ENCODE peak calls at places on chromosomes 3 and 15, in four cellular contexts. G, W, F and Q are unnamed samples.

GRCh38 chr3:176439729-176440128 is 757.6 kb downstream of the TBL1XR1 start:
- DNase-seq in G (no peak), W (no peak), F (no peak), Q (no peak)

GRCh38 chr3:133573054-133573628 is 345 bp upstream of the CDV3 start:
- DNase-seq in G (peak; percentile 90), W (peak; percentile 74), F (peak; percentile 81), Q (peak; percentile 99)

GRCh38 chr15:92902723-92903587 is 2.8 kb downstream of the CHD2 start:
- DNase-seq in G (no peak), W (no peak), F (no peak), Q (no peak)

GRCh38 chr15:90203922-90204321 is 2.8 kb downstream of the SEMA4B start:
- DNase-seq in G (no peak), W (no peak), F (no peak), Q (no peak)

GRCh38 chr3:42080452-42080872 is 10.7 kb upstream of the TRAK1 start:
- DNase-seq in G (no peak), W (peak; percentile 31), F (no peak), Q (no peak)

GRCh38 chr3:123833398-123833785 is 50.7 kb downstream of the MYLK start:
- DNase-seq in G (no peak), W (no peak), F (no peak), Q (no peak)

GRCh38 chr3:181717505-181717904 is 5.8 kb downstream of the SOX2 start:
- DNase-seq in G (no peak), W (no peak), F (no peak), Q (no peak)

GRCh38 chr15:40092416-40093223 is 16.1 kb downstream of the BMF start:
- DNase-seq in G (peak; percentile 54), W (no peak), F (no peak), Q (no peak)

GRCh38 chr15:91801836-91802534 is 51.5 kb upstream of the SLCO3A1 start:
- DNase-seq in G (no peak), W (no peak), F (no peak), Q (no peak)

GRCh38 chr3:21447471-21448205 is 303.4 kb downstream of the ZNF385D start:
- DNase-seq in G (peak; percentile 32), W (no peak), F (no peak), Q (no peak)

GRCh38 chr3:78734048-78734637 is 1033.7 kb downstream of the ROBO1 start:
- DNase-seq in G (no peak), W (no peak), F (no peak), Q (no peak)

GRCh38 chr3:50050361-50050760 is 38.4 kb upstream of the RBM5 start:
- DNase-seq in G (no peak), W (no peak), F (no peak), Q (no peak)

GRCh38 chr3:170811928-170812591 is 57.9 kb downstream of the RPL22L1 start:
- DNase-seq in G (peak; percentile 77), W (peak; percentile 70), F (peak; percentile 85), Q (peak; percentile 78)

GRCh38 chr3:115980709-115981108 is 357.4 kb downstream of the GAP43 start:
- DNase-seq in G (no peak), W (no peak), F (no peak), Q (no peak)

GRCh38 chr3:11636372-11636760 is 7.3 kb downstream of the VGLL4 start:
- DNase-seq in G (no peak), W (no peak), F (no peak), Q (no peak)

GRCh38 chr3:37054370-37054769 is 61.1 kb downstream of the MLH1 start:
- DNase-seq in G (no peak), W (peak; percentile 21), F (no peak), Q (no peak)

GRCh38 chr15:58521293-58521991 is 89.7 kb downstream of the LIPC start:
- DNase-seq in G (no peak), W (peak; percentile 60), F (peak; percentile 87), Q (peak; percentile 5)

GRCh38 chr3:119257654-119258410 is 17.2 kb upstream of the B4GALT4 start:
- DNase-seq in G (no peak), W (no peak), F (no peak), Q (no peak)

GRCh38 chr15:66789029-66790025 is 87.3 kb downstream of the SMAD6 start:
- DNase-seq in G (no peak), W (no peak), F (peak; percentile 63), Q (no peak)

GRCh38 chr3:183409219-183409618 is 19.2 kb downstream of the MCF2L2 start:
- DNase-seq in G (no peak), W (no peak), F (no peak), Q (no peak)

GRCh38 chr15:25056484-25057429 is 102.0 kb downstream of the SNRPN start:
- DNase-seq in G (no peak), W (no peak), F (peak; percentile 54), Q (peak; percentile 63)

GRCh38 chr15:20346082-20346805 is 195.4 kb downstream of the GOLGA6L6 start:
- DNase-seq in G (no peak), W (no peak), F (peak; percentile 17), Q (no peak)

GRCh38 chr3:48588230-48588629 is 6.9 kb downstream of the COL7A1 start:
- DNase-seq in G (no peak), W (no peak), F (no peak), Q (no peak)

GRCh38 chr15:70835415-70835814 is 18.5 kb downstream of the LARP6 start:
- DNase-seq in G (peak; percentile 57), W (no peak), F (no peak), Q (no peak)

GRCh38 chr3:31232049-31233040 is 300.4 kb upstream of the STT3B start:
- DNase-seq in G (no peak), W (no peak), F (no peak), Q (no peak)

GRCh38 chr3:51710631-51711351 is 3.9 kb downstream of the GRM2 start:
- DNase-seq in G (peak; percentile 47), W (no peak), F (no peak), Q (no peak)

GRCh38 chr3:139302084-139302800 is 41.6 kb upstream of the MRPS22 start:
- DNase-seq in G (peak; percentile 33), W (peak; percentile 71), F (no peak), Q (no peak)

GRCh38 chr15:57281357-57281756 is 94.9 kb upstream of the CGNL1 start:
- DNase-seq in G (no peak), W (no peak), F (no peak), Q (no peak)

GRCh38 chr3:128432301-128432897 is 34.3 kb downstream of the DNAJB8 start:
- DNase-seq in G (peak; percentile 44), W (no peak), F (peak; percentile 29), Q (no peak)

GRCh38 chr3:128433630-128434185 is 33.0 kb downstream of the DNAJB8 start:
- DNase-seq in G (no peak), W (no peak), F (no peak), Q (no peak)

GRCh38 chr3:128434524-128434923 is 32.2 kb downstream of the DNAJB8 start:
- DNase-seq in G (no peak), W (no peak), F (no peak), Q (no peak)

GRCh38 chr3:128431803-128432300 is 34.8 kb downstream of the DNAJB8 start:
- DNase-seq in G (no peak), W (no peak), F (no peak), Q (no peak)

GRCh38 chr3:128432898-128433629 is 33.6 kb downstream of the DNAJB8 start:
- DNase-seq in G (peak; percentile 49), W (no peak), F (peak; percentile 68), Q (peak; percentile 75)
- TF ChIP-seq RFX5 in G (no peak), W (no peak), F (no peak), Q (no peak)

GRCh38 chr15:48790716-48791115 is 20.2 kb downstream of the CEP152 start:
- DNase-seq in G (no peak), W (no peak), F (no peak), Q (no peak)
- TF ChIP-seq RFX5 in G (no peak), W (no peak), F (no peak), Q (no peak)

DNA sequence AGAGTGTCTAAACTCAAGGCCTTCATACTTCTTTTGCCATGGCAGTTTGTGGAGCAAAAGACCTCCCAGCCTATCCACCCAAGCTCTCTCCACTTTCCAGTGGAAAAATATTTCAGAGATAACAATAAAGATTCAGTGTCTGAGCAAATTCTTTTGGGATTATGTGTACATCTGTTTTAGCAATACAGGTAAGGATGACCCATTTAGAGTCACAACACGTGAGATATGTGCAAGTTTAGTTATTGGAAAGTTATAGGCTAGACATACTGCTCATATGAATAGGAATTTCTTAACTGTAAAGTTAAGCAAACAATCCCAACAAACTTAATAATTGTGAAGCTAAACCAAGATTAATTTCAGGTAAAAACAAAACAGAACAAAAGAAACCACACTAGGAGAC is 174.6 kb upstream of the LRIG1 start:
- DNase-seq in G (no peak), W (no peak), F (no peak), Q (no peak)
- TF ChIP-seq RFX5 in G (no peak), W (no peak), F (no peak), Q (no peak)

DNA sequence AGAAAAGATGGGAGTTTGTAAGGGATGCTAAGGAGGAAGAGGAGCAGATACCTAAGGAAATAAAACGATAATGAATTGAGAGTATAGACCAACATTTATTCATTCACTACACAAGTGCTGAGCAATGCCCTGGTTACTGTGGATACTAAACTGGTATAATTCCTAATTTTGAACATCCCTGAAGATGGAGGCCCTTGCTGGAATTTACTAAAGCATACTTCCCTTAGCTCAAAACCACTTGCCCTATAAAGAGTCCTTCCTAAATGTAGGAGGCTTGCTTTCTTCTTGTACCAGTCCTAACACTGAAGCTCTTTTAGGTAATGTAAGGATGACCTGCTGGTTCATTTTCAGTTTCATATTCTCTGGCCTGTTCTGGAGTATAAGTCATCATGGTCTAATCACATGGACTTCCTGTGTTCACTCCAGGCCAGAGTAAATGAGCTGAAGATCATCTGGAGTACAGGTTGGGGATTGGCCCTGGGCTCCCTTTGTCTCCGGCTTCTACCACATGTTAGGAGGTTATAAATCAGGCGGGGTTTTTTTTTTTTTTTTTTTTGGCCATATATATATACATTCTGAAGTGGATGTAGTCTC is 40.1 kb upstream of the MTMR10 start:
- DNase-seq in G (no peak), W (no peak), F (no peak), Q (no peak)
- TF ChIP-seq RFX5 in G (no peak), W (no peak), F (no peak), Q (no peak)

GRCh38 chr3:129121792-129122696 is at the start of gene RAB43:
- DNase-seq in G (peak; percentile 100), W (peak; percentile 75), F (peak; percentile 97), Q (peak; percentile 96)
- TF ChIP-seq RFX5 in G (no peak), W (no peak), F (no peak), Q (no peak)

DNA sequence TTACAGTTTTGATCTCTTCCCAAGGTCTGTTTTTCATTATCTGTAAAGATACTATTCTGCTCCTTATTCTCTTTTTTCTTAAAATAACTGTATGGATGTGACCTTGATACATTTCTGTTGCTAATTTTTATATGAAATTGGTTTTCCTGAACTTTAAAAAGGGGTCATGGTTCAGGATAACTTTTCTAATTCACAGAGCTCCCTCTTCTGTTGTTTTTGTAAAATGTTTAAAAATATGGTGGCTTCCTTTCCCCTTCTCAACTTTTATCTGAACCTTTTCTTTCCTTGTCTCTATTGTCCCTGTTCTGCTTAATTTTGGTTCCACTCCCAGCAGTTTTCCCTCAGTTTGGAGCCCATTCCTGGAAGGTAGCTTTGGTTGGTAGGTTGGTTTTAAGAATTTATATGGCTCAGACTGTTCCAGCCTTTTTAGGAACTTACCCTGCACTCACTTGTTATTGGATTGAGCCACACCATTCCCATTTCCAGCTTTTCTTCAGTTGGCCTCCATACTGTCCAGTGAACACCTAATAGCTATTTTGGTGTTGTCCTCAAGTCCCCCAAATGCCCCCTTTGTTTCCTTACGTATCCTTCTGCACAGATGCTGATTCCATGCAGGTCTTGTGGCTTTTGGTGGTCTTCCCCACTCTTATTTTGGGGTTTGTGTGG is 70.3 kb downstream of the SLMAP start:
- DNase-seq in G (no peak), W (no peak), F (no peak), Q (no peak)
- TF ChIP-seq RFX5 in G (no peak), W (no peak), F (no peak), Q (no peak)

GRCh38 chr15:85690546-85691226 is 104.0 kb downstream of the KLHL25 start:
- DNase-seq in G (no peak), W (no peak), F (no peak), Q (no peak)
- TF ChIP-seq RFX5 in G (no peak), W (no peak), F (no peak), Q (no peak)